ENCODE peak calls at places on chromosome 22, in ten cellular contexts. Q is iPS DF 6.9; V is H9; S is tibial nerve; T is stomach; W is sigmoid colon; L is thyroid gland; N is Karpas-422; J is PC-3; B is CD4-positive, alpha-beta memory T cell. E is an unnamed sample. For H3K4me1 and H3K27me3, the result is how much of the 10 kb centered on the place peaks cover.

GRCh38 chr22:23789638-23790037 is 2.9 kb downstream of the SMARCB1 start:
- DNase-seq in V (no peak), B (no peak), Q (no peak), N (no peak), J (no peak), T (no peak), L (no peak), S (no peak), W (no peak), E (no peak)

GRCh38 chr22:27115816-27116256 is 458.4 kb downstream of the MIAT start:
- DNase-seq in N (no peak), L (no peak), J (peak), W (no peak), T (peak), V (no peak), S (no peak), Q (no peak), B (no peak), E (no peak)

GRCh38 chr22:42937164-42937854 is 77.6 kb downstream of the PACSIN2 start:
- DNase-seq in W (peak), L (peak), B (no peak), T (peak), N (no peak), Q (no peak), J (peak), V (peak), S (no peak), E (no peak)

GRCh38 chr22:43066134-43066533 is 23.1 kb downstream of the TTLL1 start:
- DNase-seq in V (no peak), B (no peak), L (no peak), T (no peak), S (no peak), W (no peak), N (no peak), Q (no peak), J (no peak), E (no peak)

GRCh38 chr22:45226681-45227186 is 14.0 kb downstream of the KIAA0930 start:
- DNase-seq in W (no peak), J (peak), S (no peak), V (peak), Q (no peak), N (no peak), L (peak), T (peak), B (no peak), E (no peak)

GRCh38 chr22:36116127-36116526 is 44.4 kb downstream of the APOL3 start:
- DNase-seq in T (no peak), N (no peak), B (no peak), L (peak), V (no peak), Q (no peak), W (peak), J (no peak), S (no peak), E (no peak)

GRCh38 chr22:38083931-38084631 is at the start of gene SLC16A8:
- DNase-seq in J (no peak), S (no peak), N (no peak), W (no peak), Q (no peak), V (no peak), L (no peak), T (no peak), B (no peak), E (no peak)

GRCh38 chr22:45949258-45949870 is 27.6 kb downstream of the WNT7B start:
- DNase-seq in B (no peak), L (no peak), S (no peak), Q (no peak), N (no peak), T (no peak), W (no peak), V (no peak), J (no peak), E (no peak)

GRCh38 chr22:35460678-35461077 is 60.7 kb downstream of the MCM5 start:
- DNase-seq in Q (no peak), W (no peak), S (no peak), T (no peak), J (no peak), L (no peak), B (no peak), N (no peak), V (no peak), E (no peak)

GRCh38 chr22:43274595-43275240 is 68.5 kb downstream of the SCUBE1 start:
- DNase-seq in T (no peak), J (no peak), S (no peak), V (no peak), Q (no peak), N (no peak), B (no peak), L (no peak), W (no peak), E (no peak)

GRCh38 chr22:48740731-48741405 is 1086.8 kb downstream of the BRD1 start:
- DNase-seq in L (no peak), W (no peak), J (no peak), B (no peak), T (peak), N (no peak), V (no peak), Q (no peak), S (no peak), E (no peak)

GRCh38 chr22:48738204-48738980 is 1089.3 kb downstream of the BRD1 start:
- DNase-seq in V (no peak), N (no peak), W (peak), L (no peak), B (no peak), T (no peak), J (no peak), S (no peak), Q (no peak), E (no peak)

GRCh38 chr22:48737461-48738203 is 1090.0 kb downstream of the BRD1 start:
- DNase-seq in B (no peak), V (no peak), T (no peak), N (no peak), W (peak), Q (no peak), S (no peak), J (no peak), L (no peak), E (no peak)

GRCh38 chr22:48740086-48740730 is 1087.5 kb downstream of the BRD1 start:
- DNase-seq in Q (no peak), B (no peak), T (peak), L (no peak), V (peak), J (no peak), S (no peak), W (peak), N (no peak), E (no peak)

GRCh38 chr22:48739348-48740085 is 1088.2 kb downstream of the BRD1 start:
- DNase-seq in B (no peak), S (no peak), W (no peak), V (no peak), T (no peak), Q (no peak), N (no peak), J (no peak), L (no peak), E (no peak)
- H3K27ac ChIP-seq in B (no peak), S (no peak), W (no peak), V (no peak), T (no peak), Q (no peak), N (no peak), J (no peak), L (no peak), E (no peak)

GRCh38 chr22:20173720-20174119 is 22.9 kb upstream of the CCDC188 start:
- DNase-seq in S (no peak), N (no peak), Q (no peak), T (no peak), J (no peak), L (no peak), V (no peak), W (no peak), B (no peak), E (no peak)

GRCh38 chr22:20170170-20170569 is 19.3 kb upstream of the CCDC188 start:
- DNase-seq in W (no peak), B (no peak), V (no peak), Q (no peak), J (no peak), S (no peak), N (no peak), T (no peak), L (no peak), E (no peak)

GRCh38 chr22:20173246-20173645 is 22.4 kb upstream of the CCDC188 start:
- DNase-seq in L (no peak), S (no peak), J (no peak), N (no peak), V (no peak), T (no peak), W (no peak), B (no peak), Q (no peak), E (no peak)

GRCh38 chr22:20171288-20172037 is 20.6 kb upstream of the CCDC188 start:
- DNase-seq in B (no peak), N (no peak), W (no peak), T (no peak), Q (no peak), J (no peak), S (no peak), V (no peak), L (no peak), E (no peak)

GRCh38 chr22:20172038-20172613 is 21.3 kb upstream of the CCDC188 start:
- DNase-seq in V (no peak), B (no peak), N (no peak), L (no peak), S (no peak), J (no peak), Q (no peak), W (no peak), T (no peak), E (no peak)
- H3K4me1 ChIP-seq in V (under half), B (under half), N (under half), L (under half), S (under half), J (under half), Q (under half), W (under half), T (under half), E (under half)

GRCh38 chr22:22351366-22351765 is 106.8 kb downstream of the VPREB1 start:
- DNase-seq in Q (no peak), L (no peak), B (no peak), W (no peak), T (no peak), N (no peak), V (no peak), J (no peak), S (no peak), E (no peak)

GRCh38 chr22:22348127-22348814 is 103.7 kb downstream of the VPREB1 start:
- DNase-seq in V (peak), B (no peak), N (peak), L (no peak), S (no peak), J (peak), W (no peak), T (no peak), Q (no peak), E (no peak)

GRCh38 chr22:22346401-22347107 is 102.0 kb downstream of the VPREB1 start:
- DNase-seq in W (no peak), V (no peak), Q (no peak), S (no peak), B (no peak), J (no peak), N (no peak), T (no peak), L (no peak), E (no peak)

GRCh38 chr22:22348815-22349454 is 104.3 kb downstream of the VPREB1 start:
- DNase-seq in V (no peak), B (no peak), Q (no peak), T (no peak), N (no peak), L (no peak), W (no peak), S (no peak), J (no peak), E (no peak)

DNA sequence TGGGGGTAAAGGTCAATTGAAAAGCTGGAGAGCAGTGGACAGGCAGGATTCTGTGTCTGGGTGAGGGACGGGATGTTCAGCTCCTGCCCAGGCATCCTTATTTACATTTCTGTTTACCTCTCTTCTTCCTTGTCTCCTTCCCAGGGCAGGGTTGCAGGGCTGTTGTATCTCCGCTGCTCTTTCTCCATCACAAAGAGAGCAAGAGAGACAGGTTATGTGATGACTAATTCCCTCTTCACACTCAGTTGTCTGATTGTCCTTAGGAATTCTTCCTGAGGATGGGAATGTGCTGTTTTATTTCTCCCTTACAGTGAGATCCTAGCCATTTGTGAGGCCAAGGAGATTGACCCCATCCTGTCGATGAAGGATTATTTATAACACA is 104.9 kb downstream of the VPREB1 start:
- DNase-seq in J (no peak), W (no peak), S (no peak), B (no peak), L (no peak), N (no peak), T (no peak), Q (no peak), V (no peak), E (no peak)
- H3K27me3 ChIP-seq in J (under half), W (under half), S (under half), B (under half), L (under half), N (under half), T (under half), Q (under half), V (half or more), E (under half)

GRCh38 chr22:31923166-31923565 is 21.2 kb upstream of the YWHAH start:
- DNase-seq in L (no peak), W (peak), N (no peak), Q (no peak), V (no peak), J (no peak), T (no peak), S (peak), B (no peak), E (no peak)

GRCh38 chr22:31926086-31926485 is 18.2 kb upstream of the YWHAH start:
- DNase-seq in S (no peak), Q (no peak), L (no peak), T (no peak), N (no peak), W (no peak), B (no peak), J (no peak), V (no peak), E (no peak)

GRCh38 chr22:31923761-31924160 is 20.6 kb upstream of the YWHAH start:
- DNase-seq in T (no peak), L (no peak), V (no peak), Q (no peak), S (no peak), W (no peak), B (no peak), J (no peak), N (no peak), E (no peak)

GRCh38 chr22:31926969-31927368 is 17.4 kb upstream of the YWHAH start:
- DNase-seq in Q (no peak), N (peak), V (peak), S (no peak), L (no peak), T (no peak), W (no peak), J (no peak), B (no peak), E (no peak)

DNA sequence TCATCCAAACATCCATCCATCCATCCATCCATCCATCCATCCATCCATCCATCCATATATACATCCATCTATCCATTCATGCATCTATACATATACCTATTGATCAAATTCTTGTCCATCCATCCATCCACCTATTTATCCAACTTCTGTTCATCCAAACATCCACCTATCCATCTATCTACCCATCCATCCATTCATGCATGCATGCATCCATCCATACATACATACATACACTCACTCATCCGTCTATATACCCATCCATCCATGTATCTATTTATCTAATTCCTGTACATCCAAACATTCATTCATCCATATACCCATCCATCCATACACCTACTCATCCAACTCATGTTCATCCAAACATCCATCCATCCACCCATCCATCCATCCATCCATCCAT is 19.3 kb upstream of the YWHAH start:
- DNase-seq in T (no peak), L (no peak), V (no peak), S (no peak), B (no peak), W (no peak), N (no peak), J (no peak), Q (no peak), E (no peak)
- H3K27ac ChIP-seq in T (no peak), L (no peak), V (no peak), S (no peak), B (no peak), W (no peak), N (no peak), J (no peak), Q (no peak), E (no peak)

GRCh38 chr22:19088866-19089595 is 33.2 kb downstream of the DGCR2 start:
- DNase-seq in L (no peak), N (no peak), W (peak), V (no peak), Q (no peak), J (no peak), T (no peak), S (no peak), B (no peak), E (no peak)
- H3K4me1 ChIP-seq in L (under half), N (under half), W (under half), V (under half), Q (under half), J (under half), T (under half), S (under half), B (under half), E (under half)

E was measured in effector memory CD4-positive, alpha-beta T cell.